ENCODE peak calls at places on chromosomes 12 and 14, in five cellular contexts. One of them, this sample, is unnamed.
A peak's percentile ranks its signal among the peaks of the same experiment; 100 is the strongest.

GRCh38 chr12:24062642-24063245 is 113.3 kb upstream of the SOX5 start:
- DNase-seq in RWPE1: no peak
- DNase-seq in body of pancreas: no peak
- DNase-seq in stomach: no peak
- DNase-seq in adrenal gland: no peak
- DNase-seq in this sample: no peak

GRCh38 chr12:84785281-84785680 is 127.3 kb downstream of the SLC6A15 start:
- DNase-seq in RWPE1: no peak
- DNase-seq in body of pancreas: no peak
- DNase-seq in stomach: no peak
- DNase-seq in adrenal gland: no peak
- DNase-seq in this sample: no peak

GRCh38 chr14:52013984-52014600 is 24.7 kb downstream of the RTRAF start:
- DNase-seq in RWPE1: no peak
- DNase-seq in body of pancreas: no peak
- DNase-seq in stomach: no peak
- DNase-seq in adrenal gland: no peak
- DNase-seq in this sample: no peak

GRCh38 chr12:111201036-111201435 is 167.9 kb downstream of the PHETA1 start:
- DNase-seq in RWPE1: no peak
- DNase-seq in body of pancreas: no peak
- DNase-seq in stomach: no peak
- DNase-seq in adrenal gland: no peak
- DNase-seq in this sample: no peak

GRCh38 chr14:41167040-41167439 is 439.6 kb upstream of the LRFN5 start:
- DNase-seq in RWPE1: no peak
- DNase-seq in body of pancreas: no peak
- DNase-seq in stomach: no peak
- DNase-seq in adrenal gland: no peak
- DNase-seq in this sample: no peak

GRCh38 chr14:91159182-91159581 is 45.3 kb downstream of the DGLUCY start:
- DNase-seq in RWPE1: no peak
- DNase-seq in body of pancreas: no peak
- DNase-seq in stomach: no peak
- DNase-seq in adrenal gland: no peak
- DNase-seq in this sample: no peak

GRCh38 chr12:128783129-128783574 is 40.6 kb downstream of the SLC15A4 start:
- DNase-seq in RWPE1: no peak
- DNase-seq in body of pancreas: no peak
- DNase-seq in stomach: no peak
- DNase-seq in adrenal gland: no peak
- DNase-seq in this sample: peak; percentile 14

GRCh38 chr12:56808954-56809353 is 45.8 kb downstream of the HSD17B6 start:
- DNase-seq in RWPE1: no peak
- DNase-seq in body of pancreas: no peak
- DNase-seq in stomach: no peak
- DNase-seq in adrenal gland: no peak
- DNase-seq in this sample: no peak

GRCh38 chr14:34075095-34075744 is 124.3 kb upstream of the EGLN3 start:
- DNase-seq in RWPE1: no peak
- DNase-seq in body of pancreas: no peak
- DNase-seq in stomach: no peak
- DNase-seq in adrenal gland: no peak
- DNase-seq in this sample: no peak

GRCh38 chr12:19575307-19576243 is 136.3 kb downstream of the AEBP2 start:
- DNase-seq in RWPE1: peak; percentile 5
- DNase-seq in body of pancreas: peak; percentile 46
- DNase-seq in stomach: peak; percentile 39
- DNase-seq in adrenal gland: peak; percentile 82
- DNase-seq in this sample: peak; percentile 80
- TF ChIP-seq CTCF in RWPE1: no peak
- TF ChIP-seq CTCF in body of pancreas: no peak
- TF ChIP-seq CTCF in stomach: no peak
- TF ChIP-seq CTCF in adrenal gland: no peak
- TF ChIP-seq CTCF in this sample: no peak

GRCh38 chr12:69929125-69929524 is 104.1 kb downstream of the MYRFL start:
- DNase-seq in RWPE1: no peak
- DNase-seq in body of pancreas: no peak
- DNase-seq in stomach: no peak
- DNase-seq in adrenal gland: no peak
- DNase-seq in this sample: peak; percentile 42
- TF ChIP-seq CTCF in RWPE1: no peak
- TF ChIP-seq CTCF in body of pancreas: no peak
- TF ChIP-seq CTCF in stomach: no peak
- TF ChIP-seq CTCF in adrenal gland: no peak
- TF ChIP-seq CTCF in this sample: no peak

GRCh38 chr12:46908936-46909635 is 83.3 kb upstream of the SLC38A4 start:
- DNase-seq in RWPE1: no peak
- DNase-seq in body of pancreas: no peak
- DNase-seq in stomach: no peak
- DNase-seq in adrenal gland: no peak
- DNase-seq in this sample: no peak

GRCh38 chr12:46904406-46905240 is 78.8 kb upstream of the SLC38A4 start:
- DNase-seq in RWPE1: no peak
- DNase-seq in body of pancreas: no peak
- DNase-seq in stomach: no peak
- DNase-seq in adrenal gland: no peak
- DNase-seq in this sample: no peak

GRCh38 chr12:46908236-46908935 is 82.6 kb upstream of the SLC38A4 start:
- DNase-seq in RWPE1: peak; percentile 34
- DNase-seq in body of pancreas: no peak
- DNase-seq in stomach: no peak
- DNase-seq in adrenal gland: no peak
- DNase-seq in this sample: peak; percentile 23

GRCh38 chr12:46910830-46911229 is 85.0 kb upstream of the SLC38A4 start:
- DNase-seq in RWPE1: no peak
- DNase-seq in body of pancreas: no peak
- DNase-seq in stomach: no peak
- DNase-seq in adrenal gland: no peak
- DNase-seq in this sample: no peak

DNA sequence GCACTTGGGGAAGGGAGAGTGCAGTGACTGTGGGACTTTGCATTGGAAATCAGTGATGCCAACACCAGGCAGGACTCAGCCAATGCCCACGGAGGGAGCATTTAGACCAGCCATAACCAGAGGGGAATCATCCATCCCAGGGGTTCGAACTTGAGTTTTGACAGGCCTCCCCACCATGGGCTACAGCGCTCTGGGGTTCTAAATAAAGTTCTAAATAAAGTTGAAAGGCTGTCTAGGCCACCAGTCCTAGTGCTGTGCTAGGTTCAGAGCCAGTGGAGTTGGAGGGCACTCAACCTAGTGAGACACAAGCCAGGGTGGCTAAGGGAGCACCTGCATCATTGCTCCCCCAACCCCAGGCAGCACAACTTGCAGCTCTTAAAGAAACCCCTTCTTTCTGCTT is 82.0 kb upstream of the SLC38A4 start:
- DNase-seq in RWPE1: no peak
- DNase-seq in body of pancreas: no peak
- DNase-seq in stomach: no peak
- DNase-seq in adrenal gland: no peak
- DNase-seq in this sample: no peak
- TF ChIP-seq CTCF in RWPE1: no peak
- TF ChIP-seq CTCF in body of pancreas: no peak
- TF ChIP-seq CTCF in stomach: no peak
- TF ChIP-seq CTCF in adrenal gland: no peak
- TF ChIP-seq CTCF in this sample: no peak

GRCh38 chr14:100239840-100240724 is 1.1 kb downstream of the YY1 start:
- DNase-seq in RWPE1: peak; percentile 78
- DNase-seq in body of pancreas: peak; percentile 89
- DNase-seq in stomach: peak; percentile 89
- DNase-seq in adrenal gland: peak; percentile 95
- DNase-seq in this sample: peak; percentile 95
- TF ChIP-seq CTCF in RWPE1: peak; percentile 85
- TF ChIP-seq CTCF in body of pancreas: peak; percentile 81
- TF ChIP-seq CTCF in stomach: peak; percentile 94
- TF ChIP-seq CTCF in adrenal gland: peak; percentile 38
- TF ChIP-seq CTCF in this sample: no peak

GRCh38 chr12:93079271-93079670 is 150.2 kb upstream of the EEA1 start:
- DNase-seq in RWPE1: no peak
- DNase-seq in body of pancreas: no peak
- DNase-seq in stomach: no peak
- DNase-seq in adrenal gland: no peak
- DNase-seq in this sample: no peak
- TF ChIP-seq CTCF in RWPE1: no peak
- TF ChIP-seq CTCF in body of pancreas: no peak
- TF ChIP-seq CTCF in stomach: no peak
- TF ChIP-seq CTCF in adrenal gland: no peak
- TF ChIP-seq CTCF in this sample: no peak

DNA sequence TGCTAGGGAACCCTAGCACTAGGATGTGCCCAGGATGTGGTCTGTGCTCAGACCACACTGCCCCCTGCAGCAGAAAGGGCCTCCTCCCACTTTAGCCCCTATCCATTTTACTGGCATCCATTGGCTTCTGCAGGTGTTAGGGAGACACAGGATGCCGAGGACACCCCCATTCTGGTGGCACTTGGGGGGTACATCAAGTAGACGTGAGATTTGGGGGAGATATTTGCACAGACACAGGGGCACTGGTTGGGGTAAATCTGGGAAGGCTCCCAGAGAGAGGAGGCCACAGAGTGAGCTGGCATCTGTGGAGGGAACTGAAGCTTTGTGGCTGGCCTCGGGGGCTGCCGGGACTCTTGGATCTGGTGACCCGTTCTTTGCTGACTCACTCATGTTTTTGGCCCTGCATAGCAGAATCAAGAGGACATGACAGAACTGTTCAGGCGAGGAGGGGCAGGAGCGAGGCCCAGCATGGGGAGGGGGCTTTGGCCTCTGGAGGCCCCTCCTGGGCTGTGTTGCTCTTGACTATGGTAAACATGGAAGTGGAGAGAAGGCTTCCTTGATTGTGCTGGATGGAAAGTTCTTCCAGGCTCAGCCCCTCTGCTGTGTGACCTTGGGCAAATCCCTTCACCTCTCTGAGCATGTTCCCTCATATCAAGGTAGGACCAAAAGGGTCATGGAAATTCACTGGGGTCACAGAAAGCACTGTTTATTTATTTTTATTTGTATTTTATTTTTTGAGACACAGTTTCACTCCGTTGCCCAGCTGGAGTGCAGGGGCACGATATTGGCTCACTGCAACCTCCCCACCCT is 1.8 kb downstream of the PLBD2 start:
- DNase-seq in RWPE1: no peak
- DNase-seq in body of pancreas: no peak
- DNase-seq in stomach: no peak
- DNase-seq in adrenal gland: peak; percentile 89
- DNase-seq in this sample: no peak
- TF ChIP-seq CTCF in RWPE1: no peak
- TF ChIP-seq CTCF in body of pancreas: no peak
- TF ChIP-seq CTCF in stomach: no peak
- TF ChIP-seq CTCF in adrenal gland: no peak
- TF ChIP-seq CTCF in this sample: no peak

This sample was measured in astrocyte.